ENCODE peak calls at places on chromosomes 16 and 17, in four cellular contexts. K, H, P and M are unnamed samples.

GRCh38 chr17:18988546-18989173 is 15.9 kb downstream of the FAM83G start:
- DNase-seq in H (no peak), P (no peak), K (no peak), M (no peak)

GRCh38 chr16:35711435-35711834 is 2252.0 kb downstream of the TP53TG3F start:
- DNase-seq in K (no peak), P (no peak), H (no peak), M (no peak)

GRCh38 chr17:48575066-48575582 is 3.0 kb downstream of the HOXB4 start:
- DNase-seq in K (no peak), H (no peak), P (no peak), M (no peak)

GRCh38 chr17:80678621-80679020 is 134.0 kb downstream of the RPTOR start:
- DNase-seq in K (no peak), H (no peak), P (no peak), M (no peak)

GRCh38 chr16:77450790-77451487 is 16.1 kb upstream of the ADAMTS18 start:
- DNase-seq in H (no peak), K (no peak), P (no peak), M (no peak)

GRCh38 chr17:59369026-59369724 is 37.7 kb downstream of the YPEL2 start:
- DNase-seq in K (no peak), P (no peak), H (no peak), M (no peak)

GRCh38 chr16:85015481-85016177 is 4.3 kb upstream of the ZDHHC7 start:
- DNase-seq in H (no peak), K (no peak), P (no peak), M (no peak)

GRCh38 chr17:35187481-35187880 is 6.7 kb downstream of the SLC35G3 start:
- DNase-seq in K (no peak), P (no peak), H (no peak), M (no peak)

GRCh38 chr16:85296859-85297698 is 184.8 kb upstream of the CIBAR2 start:
- DNase-seq in K (no peak), H (peak), P (peak), M (peak)

GRCh38 chr17:70254735-70255460 is 85.6 kb downstream of the KCNJ2 start:
- DNase-seq in P (no peak), H (no peak), K (no peak), M (no peak)

GRCh38 chr17:67258836-67259468 is 14.0 kb upstream of the HELZ start:
- DNase-seq in H (peak), P (no peak), K (no peak), M (no peak)

DNA sequence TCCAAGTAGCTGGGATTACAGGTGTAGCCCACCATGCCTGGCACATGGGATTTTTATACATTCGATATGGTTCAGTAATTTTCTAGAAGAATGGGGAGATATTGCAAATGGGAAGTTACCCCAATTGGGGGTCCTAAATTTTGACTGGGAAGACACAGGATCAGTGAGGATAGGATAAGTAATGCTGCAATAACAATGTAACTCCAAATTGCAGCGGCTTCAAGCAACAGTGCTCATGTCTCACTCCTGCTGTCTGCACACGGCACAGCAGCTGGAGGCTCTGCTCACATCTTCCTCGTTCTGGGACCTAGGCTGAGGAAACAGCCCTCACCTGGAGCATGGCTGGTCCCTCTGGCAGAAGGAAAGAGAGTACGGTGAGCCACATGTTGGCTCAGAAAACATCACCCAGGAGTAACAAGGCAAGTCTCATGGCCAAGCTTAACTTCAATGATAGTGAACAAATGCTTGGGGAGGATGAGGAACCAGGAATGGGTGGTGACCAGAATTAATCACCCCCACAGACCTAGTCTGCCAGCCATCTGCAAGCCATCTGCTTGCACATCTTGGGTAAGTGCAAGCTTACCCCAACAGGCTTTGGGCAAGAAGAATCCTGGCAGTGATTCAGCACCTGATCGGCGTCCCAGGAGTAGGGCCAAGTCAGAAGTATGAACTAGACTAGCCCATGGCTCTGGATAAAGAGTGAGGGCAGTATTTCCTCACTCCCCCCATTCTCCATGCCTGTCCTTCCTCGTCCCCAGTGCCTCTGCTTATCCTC is 229.2 kb downstream of the COPRS start:
- DNase-seq in P (no peak), H (no peak), K (no peak), M (no peak)
- TF ChIP-seq SPI1 in P (no peak), H (no peak), K (no peak), M (no peak)

GRCh38 chr16:71426069-71426879 is 15.6 kb downstream of the TLE7 start:
- DNase-seq in K (peak), H (peak), P (peak), M (peak)
- TF ChIP-seq SPI1 in K (no peak), H (no peak), P (no peak), M (no peak)

DNA sequence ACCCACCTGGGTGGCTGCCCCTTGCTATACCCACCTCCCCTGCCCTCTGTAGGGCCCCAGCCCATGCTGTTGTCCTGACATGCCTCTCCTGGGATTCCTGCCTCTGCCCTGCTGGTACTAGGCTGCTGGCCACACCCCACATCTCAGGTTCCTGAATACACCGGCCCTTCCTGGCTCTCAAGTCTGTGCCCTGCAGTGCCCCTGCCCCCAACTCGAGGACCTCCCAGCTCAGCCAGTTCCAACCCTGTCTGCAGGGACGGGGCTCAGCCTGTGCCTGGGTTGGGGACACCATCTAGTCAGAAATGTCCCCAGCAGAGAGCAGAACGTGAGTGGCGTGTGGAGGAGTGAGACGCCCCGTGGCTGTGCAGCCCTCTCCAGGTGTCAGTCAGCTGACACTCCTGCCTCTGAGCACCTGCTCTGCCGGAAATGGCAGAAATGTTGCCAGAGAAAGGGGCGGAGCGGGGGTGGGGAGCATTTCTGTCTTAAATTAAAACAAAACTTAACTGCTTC is 28.7 kb downstream of the ACSF3 start:
- DNase-seq in K (no peak), H (no peak), P (no peak), M (peak)
- TF ChIP-seq SPI1 in K (no peak), H (no peak), P (no peak), M (no peak)

DNA sequence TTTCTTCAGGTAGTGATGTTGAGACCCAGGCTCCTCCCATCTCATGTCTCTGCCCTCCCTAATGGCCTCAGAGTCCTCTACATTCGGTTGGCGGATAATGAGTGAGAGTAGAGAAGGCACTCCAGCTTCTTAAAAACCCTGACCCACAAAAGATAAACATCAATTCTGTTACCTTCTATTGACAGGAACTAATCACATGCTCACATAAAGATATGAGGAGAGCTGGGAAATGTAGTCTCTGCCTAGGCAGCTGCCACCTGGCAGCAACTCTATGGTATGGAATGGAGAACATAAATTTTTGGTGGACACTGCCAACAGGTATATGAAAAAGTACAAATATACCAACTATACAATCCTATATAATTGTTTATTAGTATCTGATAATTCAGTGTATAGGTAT is 110.7 kb upstream of the HLF start:
- DNase-seq in H (no peak), P (no peak), K (no peak), M (no peak)
- TF ChIP-seq SPI1 in H (no peak), P (no peak), K (no peak), M (no peak)

GRCh38 chr17:13749566-13750235 is 148.0 kb upstream of the HS3ST3A1 start:
- DNase-seq in P (no peak), K (no peak), H (no peak), M (no peak)

GRCh38 chr17:13743906-13744305 is 142.2 kb upstream of the HS3ST3A1 start:
- DNase-seq in P (no peak), K (no peak), H (no peak), M (no peak)

GRCh38 chr17:13741744-13742143 is 140.0 kb upstream of the HS3ST3A1 start:
- DNase-seq in H (no peak), P (no peak), K (no peak), M (no peak)

GRCh38 chr17:13750783-13751484 is 149.2 kb upstream of the HS3ST3A1 start:
- DNase-seq in P (peak), H (no peak), K (no peak), M (no peak)

DNA sequence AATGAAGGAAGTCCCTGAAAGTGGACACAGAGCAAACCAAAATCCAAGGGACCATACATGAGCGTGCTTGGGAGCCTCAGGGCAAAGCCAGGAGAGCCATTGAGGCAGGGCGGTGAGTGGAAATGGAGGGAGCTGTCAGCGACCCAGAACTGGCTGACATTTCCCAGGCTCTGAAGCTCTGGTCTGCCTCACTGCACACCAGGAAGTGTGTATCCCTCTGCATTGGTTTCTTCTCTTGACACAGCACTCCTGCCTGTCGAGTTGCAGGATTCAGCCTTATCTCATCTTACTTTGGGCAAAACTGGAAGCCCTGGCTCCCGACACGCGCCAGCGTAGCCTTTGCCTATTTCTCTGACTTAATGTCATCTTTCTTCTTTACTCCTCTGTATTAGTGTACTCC is 144.7 kb upstream of the HS3ST3A1 start:
- DNase-seq in P (no peak), H (no peak), K (no peak), M (no peak)
- TF ChIP-seq SPI1 in P (no peak), H (no peak), K (no peak), M (no peak)

DNA sequence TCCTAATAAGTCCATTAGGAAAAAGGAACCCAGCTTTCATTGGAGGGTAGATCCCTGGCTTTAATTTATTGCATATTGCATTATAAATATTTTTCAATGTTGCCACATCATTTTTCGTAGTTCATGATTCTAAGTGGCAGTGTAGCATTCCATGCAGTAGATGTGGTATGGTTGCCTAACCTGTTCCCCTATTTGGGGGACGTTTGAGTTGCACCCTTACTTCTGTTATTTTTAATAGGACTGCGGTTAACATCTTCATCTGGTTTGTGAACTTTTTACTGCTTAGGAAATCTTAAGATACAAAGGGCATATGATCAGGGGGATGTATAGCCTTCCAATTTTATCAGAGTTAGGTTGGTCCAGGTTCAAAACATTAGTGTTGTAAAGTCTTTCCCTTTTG is 5.4 kb downstream of the SCPEP1 start:
- DNase-seq in H (peak), K (no peak), P (no peak), M (no peak)
- TF ChIP-seq SPI1 in H (peak), K (no peak), P (no peak), M (no peak)